ENCODE peak calls at places on chromosomes 12 and 14, in four cellular contexts. Y is GM23338, W is HCT116, O is neural progenitor cell. I is an unnamed sample.

GRCh38 chr12:11171953-11172675 is 1.1 kb downstream of the SMIM10L1 start:
- DNase-seq in W (no peak), Y (peak; percentile 43), O (peak; percentile 22), I (peak; percentile 56)

GRCh38 chr14:86038401-86038985 is 508.5 kb downstream of the FLRT2 start:
- DNase-seq in Y (peak; percentile 72), O (peak; percentile 55), W (no peak), I (peak; percentile 60)

GRCh38 chr12:52603314-52603713 is 2.1 kb upstream of the KRT72 start:
- DNase-seq in W (peak; percentile 19), O (no peak), Y (no peak), I (peak; percentile 52)

GRCh38 chr12:10304161-10304574 is 3.5 kb upstream of the KLRD1 start:
- DNase-seq in W (no peak), O (no peak), Y (no peak), I (peak; percentile 87)

GRCh38 chr12:26488339-26488738 is 293.0 kb downstream of the SSPN start:
- DNase-seq in Y (peak; percentile 41), W (no peak), O (peak; percentile 34), I (no peak)

GRCh38 chr14:91367173-91368171 is 50.1 kb downstream of the CCDC88C start:
- DNase-seq in O (no peak), W (no peak), Y (no peak), I (no peak)

GRCh38 chr14:79587194-79587593 is 624.1 kb downstream of the DIO2 start:
- DNase-seq in W (no peak), Y (no peak), O (no peak), I (no peak)

GRCh38 chr12:121279507-121279915 is 17.0 kb downstream of the CAMKK2 start:
- DNase-seq in O (no peak), W (no peak), Y (no peak), I (peak; percentile 82)

GRCh38 chr14:85415015-85415712 is 114.8 kb upstream of the FLRT2 start:
- DNase-seq in W (no peak), Y (peak; percentile 61), O (no peak), I (peak; percentile 97)

GRCh38 chr12:89453579-89453978 is 71.0 kb downstream of the GALNT4 start:
- DNase-seq in O (no peak), W (no peak), Y (no peak), I (peak; percentile 86)

GRCh38 chr12:102955926-102956737 is 1.3 kb upstream of the ASCL1 start:
- DNase-seq in W (no peak), O (peak; percentile 76), Y (peak; percentile 62), I (peak; percentile 13)

GRCh38 chr12:5945071-5946008 is at the start of gene ANO2:
- DNase-seq in Y (peak; percentile 82), W (no peak), O (peak; percentile 90), I (peak; percentile 44)

GRCh38 chr14:105375635-105376057 is 22.7 kb upstream of the TEX22 start:
- DNase-seq in Y (no peak), W (no peak), O (no peak), I (peak; percentile 16)

GRCh38 chr14:91373591-91374245 is 43.9 kb downstream of the CCDC88C start:
- DNase-seq in W (no peak), O (no peak), Y (no peak), I (no peak)

GRCh38 chr12:12513416-12514006 is 49.2 kb downstream of the DUSP16 start:
- DNase-seq in Y (no peak), W (no peak), O (no peak), I (no peak)

GRCh38 chr12:100895197-100895596 is 100.6 kb downstream of the ANO4 start:
- DNase-seq in Y (no peak), W (no peak), O (no peak), I (no peak)

GRCh38 chr14:86481105-86481504 is 951.2 kb downstream of the FLRT2 start:
- DNase-seq in Y (no peak), O (no peak), W (no peak), I (no peak)

GRCh38 chr12:6964605-6965025 is 5.8 kb downstream of the PHB2 start:
- DNase-seq in Y (no peak), W (no peak), O (no peak), I (no peak)

GRCh38 chr14:53458368-53458814 is 305.3 kb upstream of the DDHD1 start:
- DNase-seq in Y (peak; percentile 30), W (peak; percentile 87), O (peak; percentile 4), I (peak; percentile 53)

GRCh38 chr12:131896080-131896810 is 1.8 kb downstream of the ULK1 start:
- DNase-seq in O (peak; percentile 91), W (peak; percentile 70), Y (peak; percentile 91), I (peak; percentile 94)

GRCh38 chr12:124298685-124299410 is 4.0 kb downstream of the RFLNA start:
- DNase-seq in O (no peak), Y (no peak), W (no peak), I (no peak)

GRCh38 chr14:26947265-26947664 is 349.4 kb upstream of the NOVA1 start:
- DNase-seq in Y (no peak), O (no peak), W (no peak), I (no peak)

GRCh38 chr12:42474391-42474790 is 115.2 kb downstream of the PRICKLE1 start:
- DNase-seq in O (no peak), Y (no peak), W (peak; percentile 68), I (peak; percentile 82)

GRCh38 chr12:122471324-122472226 is 29.2 kb downstream of the ZCCHC8 start:
- DNase-seq in O (peak; percentile 48), W (peak; percentile 42), Y (peak; percentile 71), I (peak; percentile 82)

GRCh38 chr12:124686001-124686884 is 118.8 kb upstream of the NCOR2 start:
- DNase-seq in O (no peak), Y (no peak), W (no peak), I (peak; percentile 89)

GRCh38 chr14:91890291-91890749 is 23.0 kb upstream of the TC2N start:
- DNase-seq in O (no peak), Y (no peak), W (no peak), I (no peak)

GRCh38 chr12:53513712-53514415 is 6.6 kb upstream of the NPFF start:
- DNase-seq in W (no peak), O (no peak), Y (no peak), I (no peak)

GRCh38 chr12:13033266-13033875 is 10.8 kb upstream of the FAM234B start:
- DNase-seq in W (no peak), Y (no peak), O (no peak), I (peak; percentile 48)

GRCh38 chr12:94710933-94711332 is 60.6 kb upstream of the TMCC3 start:
- DNase-seq in O (peak; percentile 37), W (peak; percentile 43), Y (peak; percentile 73), I (peak; percentile 29)

GRCh38 chr12:126358806-126359205 is 1293.6 kb downstream of the AACS start:
- DNase-seq in Y (no peak), O (no peak), W (no peak), I (no peak)

GRCh38 chr14:35532783-35533356 is 1.1 kb upstream of the INSM2 start:
- DNase-seq in Y (no peak), O (no peak), W (no peak), I (no peak)
- TF ChIP-seq EZH2phosphoT487 in Y (no peak), O (peak; percentile 62), W (no peak), I (peak; percentile 28)

DNA sequence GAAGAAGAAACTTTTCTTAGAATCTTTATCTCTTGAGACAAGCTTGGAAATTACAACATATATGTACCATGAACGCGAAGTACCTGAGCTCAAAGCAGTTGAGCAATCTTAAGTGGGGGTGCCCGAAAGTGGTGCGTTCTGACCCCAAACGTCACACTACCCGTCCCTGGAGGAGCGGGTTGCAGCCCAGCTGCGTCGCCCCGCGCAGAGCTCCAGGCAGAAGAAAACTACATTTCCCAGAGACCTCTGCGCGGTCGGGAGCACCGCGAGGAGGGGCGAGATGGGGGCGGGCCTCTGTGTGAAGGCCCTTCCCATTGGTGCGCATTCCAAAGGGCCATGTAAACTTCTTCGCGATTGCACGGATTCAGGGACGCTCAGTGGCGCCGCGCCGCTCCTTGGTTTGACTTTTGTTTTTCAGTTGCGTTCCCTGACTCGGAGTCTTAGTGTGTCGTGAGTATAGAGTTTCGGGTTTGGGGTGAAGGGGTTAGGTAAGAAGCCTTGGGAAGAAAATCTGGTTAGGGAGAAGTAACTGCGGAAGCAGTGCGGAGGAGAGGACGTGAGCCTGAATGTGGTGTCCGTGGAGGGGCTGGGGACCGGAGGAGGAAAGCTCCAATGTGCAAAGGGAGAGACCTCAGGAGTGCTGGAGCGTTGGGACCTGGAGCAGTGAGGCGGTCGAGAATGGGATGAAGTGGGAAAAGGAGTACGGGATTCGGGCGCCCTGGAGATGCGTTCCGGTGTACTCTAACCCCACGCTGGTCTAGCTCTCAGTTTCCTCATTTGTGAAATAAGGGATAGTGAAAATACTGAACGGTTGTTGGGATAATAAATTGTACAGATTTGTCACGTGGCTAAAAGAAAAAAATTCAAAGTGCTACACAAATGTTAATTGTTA is at the start of gene CCDC77:
- DNase-seq in W (peak; percentile 83), Y (peak; percentile 97), O (peak; percentile 97), I (peak; percentile 96)
- TF ChIP-seq EZH2phosphoT487 in W (no peak), Y (no peak), O (no peak), I (no peak)

DNA sequence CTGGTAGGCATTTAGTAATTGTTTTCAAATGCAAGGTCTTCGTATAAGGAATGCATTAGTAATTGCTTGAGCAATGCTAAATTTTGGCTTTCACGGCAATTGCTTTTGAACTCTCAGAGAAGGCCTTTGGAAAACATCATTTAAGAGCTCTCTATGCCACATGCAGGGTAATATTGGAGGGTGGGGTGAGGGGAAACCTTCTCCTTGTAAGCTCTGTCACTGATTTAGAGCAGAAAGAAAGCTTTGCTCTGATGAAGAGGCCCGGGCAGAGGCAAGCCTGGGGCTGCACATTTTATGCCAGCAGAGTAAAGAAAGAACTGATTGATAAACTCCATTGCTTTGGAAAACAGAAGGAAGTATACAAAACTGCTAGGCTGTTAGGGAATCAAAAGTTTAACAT is 70.9 kb downstream of the TRIM9 start:
- DNase-seq in O (no peak), Y (no peak), W (no peak), I (peak; percentile 55)
- TF ChIP-seq EZH2phosphoT487 in O (no peak), Y (no peak), W (no peak), I (no peak)

GRCh38 chr14:103685276-103686211 is 29.7 kb downstream of the XRCC3 start:
- DNase-seq in O (no peak), Y (no peak), W (no peak), I (no peak)
- TF ChIP-seq EZH2phosphoT487 in O (no peak), Y (no peak), W (no peak), I (no peak)

GRCh38 chr14:21436567-21437062 is 19.3 kb downstream of the CHD8 start:
- DNase-seq in Y (no peak), O (no peak), W (no peak), I (peak; percentile 25)
- TF ChIP-seq EZH2phosphoT487 in Y (no peak), O (no peak), W (no peak), I (no peak)

GRCh38 chr12:108777156-108777555 is 45.8 kb upstream of the CORO1C start:
- DNase-seq in Y (peak; percentile 31), W (no peak), O (peak; percentile 82), I (no peak)
- TF ChIP-seq EZH2phosphoT487 in Y (no peak), W (no peak), O (no peak), I (no peak)

DNA sequence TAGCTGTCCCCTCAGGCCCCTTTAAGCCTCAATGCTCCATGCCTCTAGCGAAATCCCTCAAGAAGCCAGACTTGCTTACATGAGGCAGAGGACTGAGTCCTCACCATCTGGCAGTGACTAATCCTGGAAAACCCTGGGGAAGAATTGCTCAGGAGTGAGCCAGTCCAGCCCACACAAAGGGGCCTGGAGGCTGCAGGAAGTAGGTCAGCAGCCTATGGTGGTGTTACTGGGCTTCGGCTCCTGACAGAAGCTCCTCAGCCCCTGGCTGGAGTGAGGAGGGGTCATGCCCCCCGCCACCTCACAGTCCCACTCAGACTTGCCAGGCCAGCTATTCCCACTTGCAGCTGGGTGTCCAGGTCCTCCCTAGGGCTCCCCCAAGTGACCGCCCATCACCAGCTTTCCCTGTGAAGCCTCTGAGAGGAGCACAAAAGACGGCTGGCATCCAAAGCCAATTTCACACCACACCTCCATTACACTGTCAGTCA is 250.5 kb downstream of the DPF3 start:
- DNase-seq in O (no peak), Y (no peak), W (no peak), I (peak; percentile 98)
- TF ChIP-seq EZH2phosphoT487 in O (no peak), Y (no peak), W (no peak), I (no peak)